ENCODE peak calls at places on chromosomes 16 and 17, in ten cellular contexts. V is activated CD4-positive, alpha-beta T cell treated with anti-CD3 and anti-CD28 coated beads, Interleukin-2, amount 50 U/mL, for 1 hour; K is cardiac fibroblast; C is SW 1271; Q is activated T-helper 1 cell treated with anti-CD3 and anti-CD28 coated beads, Interleukin-12 subunit alpha, Interleukin-12 subunit beta, Interleukin-2, Interleukin-4 antibody, amounts not matched to agents 30 ng/mL and 10 ng/mL and 1 ng/mL, durations not matched to agents 14 hours and 24 hours and 36 hours; M is GM06990; Z is astrocyte of the spinal cord; B is activated CD8-positive, alpha-beta T cell treated with anti-CD3 and anti-CD28 coated beads for 36 hours; R is activated gamma-delta T cell treated with Interleukin-2 at 50 U/mL for 16 hours; H is activated T-cell treated with anti-CD3 and anti-CD28 coated beads, Interleukin-2, amount 50 U/mL, for 48 hours. O is an unnamed sample.

GRCh38 chr17:59829217-59830006 is 63.3 kb downstream of the TUBD1 start:
- DNase-seq in V (no peak), K (peak; percentile 99), C (peak; percentile 97), Q (peak; percentile 66), M (peak; percentile 87), Z (peak; percentile 99), B (peak; percentile 72), R (no peak), H (no peak), O (no peak)

GRCh38 chr17:48995871-48996695 is 1.1 kb upstream of the IGF2BP1 start:
- DNase-seq in V (no peak), K (no peak), C (no peak), Q (no peak), M (no peak), Z (peak; percentile 29), B (no peak), R (no peak), H (peak; percentile 30), O (peak; percentile 87)

GRCh38 chr17:45954914-45955313 is 44.1 kb upstream of the STH start:
- DNase-seq in V (no peak), K (no peak), C (no peak), Q (no peak), M (no peak), Z (no peak), B (no peak), R (no peak), H (no peak), O (no peak)

GRCh38 chr17:79840204-79840988 is 1.2 kb upstream of the CBX4 start:
- DNase-seq in V (no peak), K (peak; percentile 58), C (no peak), Q (no peak), M (no peak), Z (peak; percentile 28), B (peak; percentile 46), R (no peak), H (peak; percentile 41), O (no peak)

GRCh38 chr17:82972836-82973372 is 106.5 kb upstream of the METRNL start:
- DNase-seq in V (no peak), K (no peak), C (no peak), Q (no peak), M (no peak), Z (no peak), B (no peak), R (no peak), H (no peak), O (no peak)

GRCh38 chr17:75530837-75531723 is 5.6 kb downstream of the LLGL2 start:
- DNase-seq in V (no peak), K (no peak), C (no peak), Q (no peak), M (no peak), Z (no peak), B (no peak), R (no peak), H (no peak), O (no peak)

GRCh38 chr17:73952136-73952497 is 251.4 kb upstream of the RPL38 start:
- DNase-seq in V (no peak), K (no peak), C (no peak), Q (no peak), M (no peak), Z (no peak), B (no peak), R (no peak), H (no peak), O (no peak)

GRCh38 chr17:15106540-15106939 is 158.6 kb downstream of the PMP22 start:
- DNase-seq in V (no peak), K (no peak), C (no peak), Q (no peak), M (no peak), Z (no peak), B (peak; percentile 1), R (no peak), H (no peak), O (no peak)

GRCh38 chr16:27408602-27409031 is 6.6 kb downstream of the IL21R start:
- DNase-seq in V (no peak), K (no peak), C (no peak), Q (no peak), M (no peak), Z (no peak), B (peak; percentile 41), R (no peak), H (no peak), O (no peak)

GRCh38 chr16:68908000-68908313 is 64.6 kb downstream of the TANGO6 start:
- DNase-seq in V (no peak), K (no peak), C (no peak), Q (no peak), M (no peak), Z (no peak), B (no peak), R (no peak), H (no peak), O (no peak)

GRCh38 chr17:17104494-17104893 is 62.2 kb downstream of the MPRIP start:
- DNase-seq in V (no peak), K (no peak), C (no peak), Q (no peak), M (no peak), Z (no peak), B (no peak), R (no peak), H (no peak), O (no peak)

GRCh38 chr17:29349409-29349808 is 40.8 kb upstream of the TAOK1 start:
- DNase-seq in V (no peak), K (no peak), C (no peak), Q (no peak), M (no peak), Z (no peak), B (no peak), R (no peak), H (no peak), O (no peak)